ENCODE peak calls at places on chromosomes 7 and 10, in four cellular contexts. P is K562, S is GM12878, W is HepG2. A is an unnamed sample.

GRCh38 chr10:102545265-102545664 is 41.5 kb downstream of the SUFU start:
- DNase-seq in P (no peak), W (no peak), S (no peak), A (no peak)

GRCh38 chr10:48324580-48324979 is 18.1 kb downstream of the MAPK8 start:
- DNase-seq in W (no peak), P (no peak), S (no peak), A (no peak)

GRCh38 chr7:30276203-30276900 is 8.0 kb upstream of the ZNRF2 start:
- DNase-seq in P (peak), W (peak), S (no peak), A (peak)

GRCh38 chr7:39888171-39888853 is 61.7 kb upstream of the CDK13 start:
- DNase-seq in W (no peak), P (no peak), S (no peak), A (no peak)

GRCh38 chr10:21261705-21262285 is 263.7 kb downstream of the SKIDA1 start:
- DNase-seq in W (no peak), P (no peak), S (no peak), A (no peak)

GRCh38 chr10:102801496-102801895 is 35.7 kb downstream of the CYP17A1 start:
- DNase-seq in S (no peak), W (no peak), P (no peak), A (no peak)

GRCh38 chr7:43313628-43314378 is 201.4 kb downstream of the HECW1 start:
- DNase-seq in P (no peak), W (no peak), S (no peak), A (no peak)

GRCh38 chr10:7320072-7320471 is 90.8 kb downstream of the SFMBT2 start:
- DNase-seq in S (no peak), W (no peak), P (no peak), A (no peak)

GRCh38 chr10:94006591-94007550 is 13.1 kb downstream of the PLCE1 start:
- DNase-seq in S (no peak), W (no peak), P (peak), A (no peak)

DNA sequence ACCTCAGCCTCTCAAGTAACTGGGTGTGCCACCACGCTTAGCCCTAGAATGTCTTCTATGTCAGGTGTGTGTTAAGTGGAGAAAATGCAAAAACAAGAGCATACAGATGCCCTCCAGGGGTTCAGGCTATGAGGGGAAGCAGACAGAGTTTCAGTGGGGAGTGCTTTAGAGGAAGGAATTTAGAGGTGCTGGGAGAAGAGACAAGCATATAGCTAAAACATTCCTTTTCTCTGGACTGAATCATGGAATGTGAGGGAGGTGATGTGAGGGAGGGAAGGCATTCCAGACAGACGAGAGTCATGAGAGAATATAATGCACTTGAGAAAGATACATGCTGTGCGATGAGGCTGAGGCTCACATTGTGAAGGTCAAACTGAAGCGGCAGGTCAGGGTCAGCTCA is 6.6 kb upstream of the ZNF786 start:
- DNase-seq in P (no peak), W (no peak), S (no peak), A (no peak)
- TF ChIP-seq NR2C2 in P (no peak), W (no peak), S (no peak), A (no peak)

DNA sequence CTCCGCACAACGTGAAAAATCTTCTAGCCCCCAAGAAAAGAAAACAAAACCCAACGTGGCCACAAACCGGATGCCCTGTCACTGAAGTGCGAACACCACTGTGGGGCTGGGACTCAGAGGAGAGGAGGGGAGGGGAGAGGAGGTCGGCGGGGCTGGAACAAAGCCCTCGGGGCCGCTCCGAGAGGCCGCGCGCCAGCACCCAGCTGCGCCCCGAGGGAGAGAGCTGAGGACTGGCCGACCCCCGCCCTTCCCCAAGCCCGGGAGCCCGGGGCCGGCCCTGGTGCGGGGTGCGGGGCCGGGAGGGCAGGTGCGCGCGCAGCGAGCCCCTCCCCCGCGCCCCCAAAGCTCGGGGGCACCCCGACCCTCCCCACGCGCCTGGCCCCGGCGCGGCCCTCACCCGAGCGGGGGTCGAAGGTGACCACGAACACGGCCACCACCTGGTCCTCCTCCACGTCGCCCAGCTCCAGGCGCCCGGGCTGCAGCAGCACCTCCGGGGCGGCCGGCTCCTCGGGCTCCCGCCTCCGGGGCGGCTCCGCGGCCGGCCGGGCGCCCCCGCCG is 398 bp downstream of the DENND11 start:
- DNase-seq in P (peak), W (no peak), S (peak), A (peak)
- TF ChIP-seq NR2C2 in P (no peak), W (no peak), S (no peak), A (no peak)

GRCh38 chr10:12721334-12721733 is 280.2 kb downstream of the CCDC3 start:
- DNase-seq in W (no peak), P (no peak), S (no peak), A (no peak)

GRCh38 chr10:12720217-12720981 is 281.1 kb downstream of the CCDC3 start:
- DNase-seq in W (peak), S (no peak), P (no peak), A (no peak)

GRCh38 chr10:12716042-12716441 is 285.5 kb downstream of the CCDC3 start:
- DNase-seq in S (no peak), P (no peak), W (no peak), A (no peak)

GRCh38 chr10:12719365-12719764 is 282.1 kb downstream of the CCDC3 start:
- DNase-seq in W (no peak), S (no peak), P (no peak), A (no peak)

DNA sequence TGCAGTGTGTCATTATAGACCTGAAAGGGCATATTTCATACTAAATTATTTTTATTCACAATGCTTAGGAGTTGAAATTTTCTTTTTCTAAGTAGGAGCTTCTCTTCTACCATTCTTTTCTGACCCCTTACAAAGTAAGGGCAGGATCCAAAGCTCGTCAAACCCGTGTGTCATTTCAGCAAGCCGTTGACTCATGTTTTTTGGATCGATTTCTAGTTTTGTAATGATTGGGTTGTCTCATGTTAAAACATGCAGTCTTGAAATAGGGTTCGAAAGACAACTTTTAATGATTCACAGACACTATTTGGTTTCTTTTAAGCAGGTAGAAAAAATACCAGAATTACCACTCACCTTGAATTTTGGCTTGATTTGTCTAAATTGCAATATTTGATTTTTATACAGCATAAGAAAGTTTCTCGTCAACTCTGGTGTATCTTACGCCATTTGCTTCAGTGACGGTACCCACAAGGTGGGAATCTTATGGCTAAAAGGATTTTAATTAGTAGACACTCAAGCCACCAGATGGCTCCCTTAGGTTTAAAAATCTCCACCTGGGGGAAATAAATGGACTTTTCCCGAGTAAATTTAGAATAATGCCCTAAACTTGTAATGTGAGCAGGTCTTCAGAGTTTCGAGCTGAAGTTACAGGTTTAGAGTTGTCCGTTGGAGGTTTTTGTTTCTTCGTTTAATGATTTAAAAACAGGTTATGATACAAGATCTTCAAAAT is 283.4 kb downstream of the CCDC3 start:
- DNase-seq in P (no peak), W (peak), S (no peak), A (no peak)
- TF ChIP-seq NR2C2 in P (no peak), W (no peak), S (no peak), A (no peak)

DNA sequence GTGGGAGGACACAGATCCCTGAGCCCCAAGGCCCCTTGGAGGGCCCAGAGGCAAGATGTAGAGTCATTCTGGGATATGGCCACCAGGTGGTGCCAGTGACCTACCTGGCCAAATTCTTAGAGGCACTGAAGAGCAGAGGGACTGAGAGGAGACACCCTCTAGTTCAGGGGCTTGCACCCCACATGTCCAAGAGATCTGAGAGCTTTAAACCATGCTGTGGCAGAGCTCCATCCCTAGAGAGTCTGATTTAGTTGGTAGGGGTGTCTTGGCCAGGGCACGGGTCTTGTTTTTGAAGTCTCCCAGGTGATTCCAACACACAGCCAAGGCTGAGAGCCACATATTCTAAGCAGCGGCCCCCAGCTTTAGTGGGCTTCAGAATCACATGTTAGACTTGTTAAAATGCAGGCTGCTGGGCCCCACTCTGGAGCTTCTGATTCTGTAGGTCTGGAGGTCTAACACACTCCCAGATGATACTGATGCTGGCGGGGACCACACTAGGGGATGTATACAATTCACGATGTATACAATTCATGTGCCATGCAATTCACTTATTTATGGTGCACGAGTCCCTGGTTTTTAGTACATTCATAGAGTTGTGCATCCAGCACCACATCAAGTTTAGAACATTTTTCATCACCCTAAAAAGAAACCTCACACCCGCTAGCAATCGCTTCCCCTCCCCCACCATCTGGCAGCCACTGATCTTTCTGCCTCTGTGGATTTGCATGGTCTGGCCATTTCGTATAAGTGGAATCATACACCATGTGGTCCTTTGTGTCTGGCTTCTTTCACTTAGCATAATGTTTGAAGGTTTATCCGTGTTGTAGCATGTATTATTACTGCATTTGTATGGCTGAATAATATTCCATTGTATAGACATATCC is 52.3 kb downstream of the PRF1 start:
- DNase-seq in P (peak), W (peak), S (peak), A (peak)
- TF ChIP-seq NR2C2 in P (no peak), W (no peak), S (no peak), A (no peak)

GRCh38 chr10:47027108-47027811 is 116.0 kb downstream of the PTPN20 start:
- DNase-seq in P (no peak), W (no peak), S (no peak), A (peak)

GRCh38 chr10:47027812-47028260 is 116.6 kb downstream of the PTPN20 start:
- DNase-seq in P (no peak), W (no peak), S (no peak), A (no peak)

GRCh38 chr10:47025540-47026300 is 114.5 kb downstream of the PTPN20 start:
- DNase-seq in S (no peak), W (no peak), P (no peak), A (no peak)

GRCh38 chr10:47025253-47025539 is 114.0 kb downstream of the PTPN20 start:
- DNase-seq in S (no peak), W (no peak), P (no peak), A (peak)

DNA sequence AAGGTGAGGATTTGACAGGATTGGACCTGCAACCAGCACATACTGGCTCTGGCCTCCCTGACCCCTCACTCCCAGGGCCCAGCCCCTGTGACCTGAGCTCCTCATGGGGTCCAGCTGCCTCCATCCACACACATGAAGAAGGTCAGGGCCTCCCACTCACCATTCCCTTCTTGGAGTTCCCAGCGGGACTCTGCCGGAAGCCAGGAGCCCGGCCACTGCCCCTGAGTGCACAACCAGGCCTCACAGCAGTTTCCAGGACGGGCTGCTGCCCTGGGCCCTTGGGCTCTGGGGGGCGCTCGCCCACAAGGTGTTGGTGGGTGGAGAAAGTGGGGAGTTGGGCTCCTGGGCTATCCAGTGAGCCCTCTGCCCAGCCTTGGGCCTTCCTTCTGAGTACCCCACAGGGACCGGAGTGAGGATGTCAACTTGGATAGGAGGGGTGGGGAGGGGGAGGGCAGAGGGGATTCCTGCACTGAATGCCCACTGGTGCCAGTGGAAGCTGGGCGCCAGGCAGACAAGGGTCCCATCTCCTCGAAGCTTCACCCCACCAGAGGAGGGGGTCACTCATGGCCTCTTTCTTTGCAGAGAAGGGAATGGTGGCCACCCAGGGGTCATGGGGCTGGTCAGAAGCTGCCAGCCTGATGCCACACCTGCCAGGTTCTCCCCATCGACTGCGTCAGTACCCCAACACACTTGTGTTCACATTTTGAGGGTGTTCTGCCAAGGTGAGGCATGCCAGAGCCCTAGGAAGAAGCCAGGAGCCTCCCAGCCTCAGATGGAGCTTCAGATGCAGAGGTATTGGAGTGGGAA is 115.3 kb downstream of the PTPN20 start:
- DNase-seq in W (no peak), S (no peak), P (no peak), A (peak)
- TF ChIP-seq NR2C2 in W (no peak), S (no peak), P (no peak), A (no peak)

DNA sequence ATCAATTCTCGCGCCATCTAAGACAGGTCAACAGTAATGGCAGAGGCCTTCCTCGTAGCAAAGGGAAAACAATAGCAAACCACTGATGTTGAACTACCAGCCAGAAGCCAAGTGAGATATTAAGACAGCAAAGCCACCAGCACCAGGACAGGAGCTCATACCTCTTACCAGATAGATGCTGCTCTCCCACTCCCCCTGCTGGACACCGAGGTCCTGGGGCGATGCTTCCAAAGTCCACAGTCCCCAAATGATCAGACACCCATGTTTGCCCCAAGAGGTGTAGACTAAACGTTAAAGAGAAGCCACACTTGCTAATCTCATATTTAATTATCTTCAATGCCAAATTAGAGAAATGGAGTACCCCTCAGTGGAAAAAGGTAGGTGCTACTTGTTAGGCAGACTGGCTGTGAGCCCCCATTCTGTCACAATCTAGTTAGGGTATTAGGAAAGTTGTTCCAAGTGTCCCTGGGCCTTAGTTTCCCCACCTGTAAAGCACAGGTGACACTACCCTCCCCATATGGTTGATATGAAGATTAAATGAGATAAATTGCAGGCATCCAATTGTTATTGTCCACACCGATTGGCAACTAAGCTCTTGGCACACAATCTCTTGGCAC is 39.9 kb downstream of the TOMM7 start:
- DNase-seq in W (peak), S (no peak), P (peak), A (peak)
- TF ChIP-seq NR2C2 in W (no peak), S (no peak), P (no peak), A (no peak)

GRCh38 chr7:92177362-92177761 is 1.6 kb downstream of the LRRD1 start:
- DNase-seq in W (no peak), P (no peak), S (no peak), A (no peak)
- TF ChIP-seq NR2C2 in W (no peak), P (no peak), S (no peak), A (no peak)

GRCh38 chr7:23105086-23105643 is 420 bp upstream of the KLHL7 start:
- DNase-seq in P (no peak), W (no peak), S (no peak), A (no peak)
- TF ChIP-seq NR2C2 in P (no peak), W (no peak), S (no peak), A (no peak)

GRCh38 chr7:24401628-24402593 is 117.9 kb downstream of the NPY start:
- DNase-seq in P (peak), W (peak), S (no peak), A (no peak)
- TF ChIP-seq NR2C2 in P (no peak), W (no peak), S (no peak), A (no peak)